ENCODE peak calls at places on chromosomes 5 and 9, in nine cellular contexts. Q, G, V, H, M, E, R, K and T are unnamed samples.

GRCh38 chr5:31645420-31646081 is 6.6 kb downstream of the PDZD2 start:
- DNase-seq in Q (no peak), G (no peak), V (no peak), H (no peak), M (no peak), E (no peak), R (no peak), K (no peak), T (no peak)

GRCh38 chr5:128924299-128924698 is 41.0 kb upstream of the SLC27A6 start:
- DNase-seq in Q (no peak), G (no peak), V (no peak), H (no peak), M (no peak), E (no peak), R (no peak), K (no peak), T (no peak)

GRCh38 chr9:135136991-135137390 is 49.5 kb downstream of the OLFM1 start:
- DNase-seq in Q (no peak), G (no peak), V (no peak), H (no peak), M (no peak), E (no peak), R (no peak), K (no peak), T (no peak)

GRCh38 chr9:118459832-118460425 is 755.7 kb downstream of the TLR4 start:
- DNase-seq in Q (no peak), G (no peak), V (no peak), H (no peak), M (no peak), E (peak), R (no peak), K (no peak), T (no peak)

GRCh38 chr5:1059884-1060263 is 51.3 kb downstream of the NKD2 start:
- DNase-seq in Q (no peak), G (no peak), V (no peak), H (no peak), M (no peak), E (no peak), R (no peak), K (no peak), T (no peak)

GRCh38 chr5:160081495-160081894 is 37.8 kb downstream of the PWWP2A start:
- DNase-seq in Q (no peak), G (no peak), V (no peak), H (no peak), M (no peak), E (no peak), R (no peak), K (no peak), T (no peak)

GRCh38 chr9:130451509-130452388 is 7.0 kb downstream of the ASS1 start:
- DNase-seq in Q (no peak), G (peak), V (peak), H (no peak), M (peak), E (no peak), R (peak), K (peak), T (no peak)

GRCh38 chr5:375921-376871 is 54.7 kb downstream of the AHRR start:
- DNase-seq in Q (no peak), G (no peak), V (peak), H (no peak), M (no peak), E (no peak), R (peak), K (no peak), T (no peak)

GRCh38 chr9:277595-278330 is 63.1 kb downstream of the DOCK8 start:
- DNase-seq in Q (no peak), G (no peak), V (no peak), H (no peak), M (no peak), E (no peak), R (no peak), K (no peak), T (no peak)

GRCh38 chr9:124632077-124632621 is 125.0 kb upstream of the NR5A1 start:
- DNase-seq in Q (no peak), G (peak), V (no peak), H (no peak), M (peak), E (no peak), R (no peak), K (no peak), T (no peak)

GRCh38 chr9:81557957-81558791 is 131.2 kb downstream of the TLE1 start:
- DNase-seq in Q (no peak), G (peak), V (no peak), H (no peak), M (peak), E (no peak), R (no peak), K (no peak), T (no peak)

GRCh38 chr5:168578006-168578405 is 1.2 kb downstream of the PANK3 start:
- DNase-seq in Q (no peak), G (no peak), V (no peak), H (no peak), M (peak), E (no peak), R (no peak), K (no peak), T (no peak)

GRCh38 chr5:123261752-123262151 is 161.5 kb downstream of the CEP120 start:
- DNase-seq in Q (no peak), G (no peak), V (no peak), H (no peak), M (no peak), E (no peak), R (no peak), K (no peak), T (no peak)

GRCh38 chr5:177253252-177253651 is 50.3 kb downstream of the RAB24 start:
- DNase-seq in Q (no peak), G (no peak), V (no peak), H (no peak), M (no peak), E (no peak), R (no peak), K (no peak), T (no peak)

GRCh38 chr9:74303945-74304344 is 193.2 kb upstream of the RORB start:
- DNase-seq in Q (no peak), G (no peak), V (peak), H (no peak), M (no peak), E (no peak), R (no peak), K (no peak), T (no peak)

GRCh38 chr9:96087669-96088299 is 212.3 kb downstream of the ERCC6L2 start:
- DNase-seq in Q (no peak), G (no peak), V (peak), H (peak), M (no peak), E (no peak), R (no peak), K (no peak), T (no peak)

GRCh38 chr9:94081864-94082468 is 2.3 kb upstream of the PTPDC1 start:
- DNase-seq in Q (no peak), G (no peak), V (no peak), H (no peak), M (no peak), E (no peak), R (no peak), K (no peak), T (no peak)

GRCh38 chr9:89078860-89079259 is 87.6 kb downstream of the S1PR3 start:
- DNase-seq in Q (no peak), G (peak), V (no peak), H (no peak), M (peak), E (no peak), R (no peak), K (no peak), T (no peak)

GRCh38 chr5:90932052-90932699 is 373.6 kb downstream of the ADGRV1 start:
- DNase-seq in Q (no peak), G (peak), V (peak), H (no peak), M (peak), E (no peak), R (no peak), K (peak), T (peak)

GRCh38 chr5:132812949-132813598 is at the start of gene SOWAHA:
- DNase-seq in Q (no peak), G (no peak), V (peak), H (no peak), M (no peak), E (peak), R (no peak), K (peak), T (no peak)

GRCh38 chr9:27530915-27531762 is 1.5 kb upstream of the MOB3B start:
- DNase-seq in Q (no peak), G (no peak), V (no peak), H (no peak), M (no peak), E (no peak), R (no peak), K (no peak), T (no peak)

GRCh38 chr5:392431-392988 is 50.5 kb upstream of the EXOC3 start:
- DNase-seq in Q (peak), G (peak), V (no peak), H (no peak), M (peak), E (no peak), R (peak), K (peak), T (no peak)

GRCh38 chr5:139925163-139925562 is 117.9 kb downstream of the NRG2 start:
- DNase-seq in Q (no peak), G (no peak), V (no peak), H (no peak), M (no peak), E (no peak), R (no peak), K (no peak), T (no peak)

GRCh38 chr9:2876726-2877125 is 32.8 kb upstream of the PUM3 start:
- DNase-seq in Q (no peak), G (no peak), V (no peak), H (no peak), M (no peak), E (no peak), R (no peak), K (no peak), T (no peak)

GRCh38 chr5:137646761-137647160 is 89.1 kb downstream of the KLHL3 start:
- DNase-seq in Q (no peak), G (no peak), V (no peak), H (no peak), M (no peak), E (no peak), R (no peak), K (no peak), T (no peak)

GRCh38 chr9:137193771-137194170 is 5.3 kb downstream of the SSNA1 start:
- DNase-seq in Q (no peak), G (no peak), V (no peak), H (no peak), M (no peak), E (no peak), R (no peak), K (no peak), T (no peak)

GRCh38 chr5:40266952-40267351 is 412.8 kb upstream of the PTGER4 start:
- DNase-seq in Q (no peak), G (no peak), V (no peak), H (no peak), M (no peak), E (no peak), R (no peak), K (no peak), T (no peak)

GRCh38 chr9:104078596-104078995 is 15.5 kb upstream of the SMC2 start:
- DNase-seq in Q (no peak), G (no peak), V (no peak), H (no peak), M (no peak), E (no peak), R (no peak), K (no peak), T (no peak)

GRCh38 chr9:113516840-113517577 is 53.5 kb downstream of the RGS3 start:
- DNase-seq in Q (peak), G (peak), V (no peak), H (no peak), M (peak), E (no peak), R (no peak), K (peak), T (no peak)

GRCh38 chr9:109627042-109627441 is 128.9 kb upstream of the PTPN3 start:
- DNase-seq in Q (no peak), G (no peak), V (no peak), H (no peak), M (no peak), E (no peak), R (no peak), K (no peak), T (no peak)

GRCh38 chr5:143143973-143144372 is 259.5 kb downstream of the NR3C1 start:
- DNase-seq in Q (no peak), G (peak), V (no peak), H (no peak), M (peak), E (no peak), R (no peak), K (no peak), T (no peak)

GRCh38 chr5:88251048-88251711 is 17.5 kb downstream of the TMEM161B start:
- DNase-seq in Q (no peak), G (peak), V (no peak), H (no peak), M (peak), E (no peak), R (no peak), K (peak), T (no peak)

GRCh38 chr9:107462691-107463090 is 26.9 kb downstream of the KLF4 start:
- DNase-seq in Q (no peak), G (peak), V (no peak), H (no peak), M (peak), E (no peak), R (no peak), K (no peak), T (no peak)

GRCh38 chr9:79572032-79572890 is 496 bp downstream of the TLE4 start:
- DNase-seq in Q (peak), G (peak), V (peak), H (no peak), M (peak), E (peak), R (peak), K (peak), T (peak)

GRCh38 chr5:79547429-79547822 is 33.5 kb upstream of the HOMER1 start:
- DNase-seq in Q (no peak), G (no peak), V (no peak), H (no peak), M (no peak), E (no peak), R (no peak), K (no peak), T (no peak)